ENCODE peak calls at places on chromosomes 12 and 14, in eight cellular contexts. W is mucosa of descending colon; U is osteocyte; H is AG10803; L is AG08395; P is stimulated activated CD8-positive, alpha-beta memory T cell treated with anti-CD3 and anti-CD28 coated beads, Interleukin-15, amount 100 ng/mL, for 24 hours; K is CD14-positive monocyte; Q is sciatic nerve. A is an unnamed sample.

GRCh38 chr12:54411398-54412241 is 7.4 kb downstream of the ITGA5 start:
- DNase-seq in P (no peak), W (no peak), K (peak), U (no peak), L (peak), Q (no peak), H (peak), A (peak)

GRCh38 chr12:92582466-92582865 is 120.3 kb upstream of the PLEKHG7 start:
- DNase-seq in L (no peak), U (no peak), W (no peak), Q (no peak), K (no peak), P (no peak), H (no peak), A (no peak)

GRCh38 chr14:105150368-105151111 is 18.0 kb downstream of the JAG2 start:
- DNase-seq in U (no peak), W (peak), P (no peak), Q (no peak), K (no peak), L (no peak), H (no peak), A (no peak)

GRCh38 chr14:35821546-35822411 is 4.4 kb upstream of the BRMS1L start:
- DNase-seq in H (peak), P (no peak), U (no peak), Q (no peak), K (no peak), W (no peak), L (peak), A (peak)

GRCh38 chr12:51254592-51254991 is 15.6 kb downstream of the SMAGP start:
- DNase-seq in L (no peak), U (no peak), W (no peak), Q (no peak), K (no peak), P (no peak), H (no peak), A (no peak)

GRCh38 chr12:20629414-20630156 is 65.5 kb upstream of the SLCO1C1 start:
- DNase-seq in L (peak), K (no peak), W (no peak), P (no peak), U (no peak), Q (no peak), H (peak), A (peak)

GRCh38 chr12:77010637-77011548 is 54.5 kb downstream of the E2F7 start:
- DNase-seq in U (peak), W (peak), L (peak), H (peak), Q (peak), K (peak), P (peak), A (peak)

GRCh38 chr12:12807970-12808702 is 5.0 kb upstream of the DDX47 start:
- DNase-seq in Q (no peak), U (no peak), P (no peak), K (peak), W (no peak), L (no peak), H (no peak), A (no peak)

GRCh38 chr14:94332063-94332583 is 9.0 kb upstream of the SERPINA6 start:
- DNase-seq in Q (no peak), P (no peak), H (no peak), K (no peak), L (no peak), U (peak), W (no peak), A (no peak)

GRCh38 chr12:10170199-10170598 is 1.7 kb downstream of the OLR1 start:
- DNase-seq in Q (no peak), U (no peak), P (no peak), L (peak), K (no peak), W (no peak), H (peak), A (no peak)

GRCh38 chr14:34214961-34215360 is 247.1 kb downstream of the SPTSSA start:
- DNase-seq in H (no peak), W (no peak), P (no peak), L (no peak), Q (no peak), K (no peak), U (no peak), A (no peak)

GRCh38 chr12:27626239-27626638 is 70.0 kb upstream of the REP15 start:
- DNase-seq in Q (no peak), W (no peak), U (no peak), H (no peak), L (no peak), K (no peak), P (no peak), A (peak)

GRCh38 chr14:34437729-34438080 is 24.3 kb downstream of the SPTSSA start:
- DNase-seq in W (no peak), Q (no peak), H (no peak), P (no peak), K (no peak), L (no peak), U (no peak), A (no peak)

GRCh38 chr12:113333877-113334785 is 778 bp downstream of the SLC8B1 start:
- DNase-seq in Q (peak), L (no peak), H (no peak), W (peak), P (no peak), U (no peak), K (peak), A (no peak)

GRCh38 chr14:106605548-106606448 is 1079.4 kb downstream of the TMEM121 start:
- DNase-seq in U (no peak), W (peak), L (no peak), Q (no peak), P (peak), H (no peak), K (no peak), A (no peak)

GRCh38 chr14:25150401-25150800 is 100.5 kb upstream of the STXBP6 start:
- DNase-seq in P (no peak), K (no peak), W (no peak), U (no peak), Q (no peak), L (no peak), H (no peak), A (no peak)

GRCh38 chr14:102779574-102780315 is 2.5 kb downstream of the TRAF3 start:
- DNase-seq in L (no peak), U (no peak), Q (no peak), P (no peak), K (no peak), H (no peak), W (no peak), A (no peak)

GRCh38 chr14:98816718-98817117 is 455.3 kb downstream of the BCL11B start:
- DNase-seq in U (no peak), H (no peak), W (no peak), Q (no peak), K (no peak), L (no peak), P (no peak), A (no peak)

GRCh38 chr14:55766071-55766470 is 186.1 kb downstream of the KTN1 start:
- DNase-seq in L (no peak), Q (no peak), W (no peak), K (no peak), H (no peak), U (no peak), P (no peak), A (no peak)

GRCh38 chr14:58362798-58363412 is 32.8 kb upstream of the TOMM20L start:
- DNase-seq in P (no peak), K (no peak), H (peak), Q (no peak), W (no peak), U (no peak), L (peak), A (peak)

A was measured in GM23338.